ENCODE peak calls at places on chromosomes 13 and 19, in seven cellular contexts. One of them, this sample, is unnamed.

GRCh38 chr19:29837448-29837961 is 25.7 kb downstream of the CCNE1 start:
- DNase-seq in fibroblast of lung: no peak
- DNase-seq in HCT116: no peak
- DNase-seq in nephron progenitor cell: no peak
- DNase-seq in endodermal cell: no peak
- DNase-seq in NB4: no peak
- DNase-seq in SK-N-SH: no peak
- DNase-seq in this sample: no peak

GRCh38 chr13:78602561-78603239 is 652 bp downstream of the POU4F1 start:
- DNase-seq in fibroblast of lung: no peak
- DNase-seq in HCT116: no peak
- DNase-seq in nephron progenitor cell: no peak
- DNase-seq in endodermal cell: peak; percentile 72
- DNase-seq in NB4: peak; percentile 60
- DNase-seq in SK-N-SH: no peak
- DNase-seq in this sample: no peak

GRCh38 chr13:109844396-109844795 is 58.0 kb upstream of the IRS2 start:
- DNase-seq in fibroblast of lung: peak; percentile 67
- DNase-seq in HCT116: no peak
- DNase-seq in nephron progenitor cell: no peak
- DNase-seq in endodermal cell: no peak
- DNase-seq in NB4: no peak
- DNase-seq in SK-N-SH: no peak
- DNase-seq in this sample: peak; percentile 77

GRCh38 chr13:72304121-72304745 is 423.2 kb downstream of the MZT1 start:
- DNase-seq in fibroblast of lung: peak; percentile 95
- DNase-seq in HCT116: no peak
- DNase-seq in nephron progenitor cell: no peak
- DNase-seq in endodermal cell: no peak
- DNase-seq in NB4: no peak
- DNase-seq in SK-N-SH: no peak
- DNase-seq in this sample: no peak

GRCh38 chr19:4970558-4971423 is 1.9 kb downstream of the KDM4B start:
- DNase-seq in fibroblast of lung: no peak
- DNase-seq in HCT116: no peak
- DNase-seq in nephron progenitor cell: no peak
- DNase-seq in endodermal cell: peak; percentile 84
- DNase-seq in NB4: no peak
- DNase-seq in SK-N-SH: peak; percentile 64
- DNase-seq in this sample: peak; percentile 22

GRCh38 chr19:18967358-18968146 is 26.5 kb upstream of the HOMER3 start:
- DNase-seq in fibroblast of lung: peak; percentile 53
- DNase-seq in HCT116: no peak
- DNase-seq in nephron progenitor cell: peak; percentile 12
- DNase-seq in endodermal cell: no peak
- DNase-seq in NB4: peak; percentile 87
- DNase-seq in SK-N-SH: no peak
- DNase-seq in this sample: peak; percentile 79

GRCh38 chr13:100659578-100659977 is 15.0 kb downstream of the TMTC4 start:
- DNase-seq in fibroblast of lung: no peak
- DNase-seq in HCT116: no peak
- DNase-seq in nephron progenitor cell: no peak
- DNase-seq in endodermal cell: no peak
- DNase-seq in NB4: no peak
- DNase-seq in SK-N-SH: no peak
- DNase-seq in this sample: no peak

GRCh38 chr13:114089751-114090400 is 42.5 kb downstream of the RASA3 start:
- DNase-seq in fibroblast of lung: no peak
- DNase-seq in HCT116: no peak
- DNase-seq in nephron progenitor cell: no peak
- DNase-seq in endodermal cell: peak; percentile 24
- DNase-seq in NB4: no peak
- DNase-seq in SK-N-SH: no peak
- DNase-seq in this sample: no peak

GRCh38 chr13:27961227-27962085 is 7.7 kb downstream of the CDX2 start:
- DNase-seq in fibroblast of lung: no peak
- DNase-seq in HCT116: no peak
- DNase-seq in nephron progenitor cell: no peak
- DNase-seq in endodermal cell: peak; percentile 81
- DNase-seq in NB4: no peak
- DNase-seq in SK-N-SH: peak; percentile 17
- DNase-seq in this sample: no peak

GRCh38 chr13:39910041-39910440 is 254.6 kb downstream of the COG6 start:
- DNase-seq in fibroblast of lung: no peak
- DNase-seq in HCT116: no peak
- DNase-seq in nephron progenitor cell: no peak
- DNase-seq in endodermal cell: no peak
- DNase-seq in NB4: no peak
- DNase-seq in SK-N-SH: no peak
- DNase-seq in this sample: no peak

GRCh38 chr13:106795847-106796246 is 227.9 kb upstream of the ARGLU1 start:
- DNase-seq in fibroblast of lung: no peak
- DNase-seq in HCT116: no peak
- DNase-seq in nephron progenitor cell: no peak
- DNase-seq in endodermal cell: peak; percentile 69
- DNase-seq in NB4: no peak
- DNase-seq in SK-N-SH: no peak
- DNase-seq in this sample: no peak

GRCh38 chr13:19950374-19950773 is 8.2 kb upstream of the ZMYM2 start:
- DNase-seq in fibroblast of lung: no peak
- DNase-seq in HCT116: no peak
- DNase-seq in nephron progenitor cell: no peak
- DNase-seq in endodermal cell: no peak
- DNase-seq in NB4: no peak
- DNase-seq in SK-N-SH: no peak
- DNase-seq in this sample: no peak

GRCh38 chr19:54339646-54340358 is 840 bp upstream of the LILRA4 start:
- DNase-seq in fibroblast of lung: no peak
- DNase-seq in HCT116: no peak
- DNase-seq in nephron progenitor cell: no peak
- DNase-seq in endodermal cell: no peak
- DNase-seq in NB4: peak; percentile 82
- DNase-seq in SK-N-SH: no peak
- DNase-seq in this sample: no peak

GRCh38 chr19:10533656-10534386 is 9.9 kb upstream of the ATG4D start:
- DNase-seq in fibroblast of lung: peak; percentile 92
- DNase-seq in HCT116: no peak
- DNase-seq in nephron progenitor cell: no peak
- DNase-seq in endodermal cell: no peak
- DNase-seq in NB4: no peak
- DNase-seq in SK-N-SH: no peak
- DNase-seq in this sample: peak; percentile 91

GRCh38 chr19:3881272-3882040 is 971 bp downstream of the ATCAY start:
- DNase-seq in fibroblast of lung: no peak
- DNase-seq in HCT116: no peak
- DNase-seq in nephron progenitor cell: no peak
- DNase-seq in endodermal cell: peak; percentile 73
- DNase-seq in NB4: peak; percentile 59
- DNase-seq in SK-N-SH: peak; percentile 81
- DNase-seq in this sample: no peak

GRCh38 chr13:28059214-28059613 is 41.2 kb downstream of the FLT3 start:
- DNase-seq in fibroblast of lung: peak; percentile 4
- DNase-seq in HCT116: peak; percentile 43
- DNase-seq in nephron progenitor cell: peak; percentile 20
- DNase-seq in endodermal cell: peak; percentile 88
- DNase-seq in NB4: peak; percentile 81
- DNase-seq in SK-N-SH: peak; percentile 7
- DNase-seq in this sample: peak; percentile 36

GRCh38 chr19:37505958-37506386 is 767 bp upstream of the ZNF793 start:
- DNase-seq in fibroblast of lung: no peak
- DNase-seq in HCT116: no peak
- DNase-seq in nephron progenitor cell: no peak
- DNase-seq in endodermal cell: no peak
- DNase-seq in NB4: no peak
- DNase-seq in SK-N-SH: no peak
- DNase-seq in this sample: no peak

GRCh38 chr13:101511766-101512165 is 59.3 kb downstream of the ITGBL1 start:
- DNase-seq in fibroblast of lung: peak; percentile 56
- DNase-seq in HCT116: no peak
- DNase-seq in nephron progenitor cell: no peak
- DNase-seq in endodermal cell: no peak
- DNase-seq in NB4: no peak
- DNase-seq in SK-N-SH: no peak
- DNase-seq in this sample: no peak

GRCh38 chr13:112614835-112615234 is 26.9 kb upstream of the TUBGCP3 start:
- DNase-seq in fibroblast of lung: no peak
- DNase-seq in HCT116: no peak
- DNase-seq in nephron progenitor cell: no peak
- DNase-seq in endodermal cell: no peak
- DNase-seq in NB4: no peak
- DNase-seq in SK-N-SH: no peak
- DNase-seq in this sample: no peak

GRCh38 chr19:36409841-36410240 is 8.6 kb downstream of the ZFP82 start:
- DNase-seq in fibroblast of lung: peak; percentile 73
- DNase-seq in HCT116: no peak
- DNase-seq in nephron progenitor cell: no peak
- DNase-seq in endodermal cell: no peak
- DNase-seq in NB4: no peak
- DNase-seq in SK-N-SH: no peak
- DNase-seq in this sample: no peak

GRCh38 chr19:9052894-9053293 is 34.0 kb upstream of the OR1M1 start:
- DNase-seq in fibroblast of lung: no peak
- DNase-seq in HCT116: no peak
- DNase-seq in nephron progenitor cell: no peak
- DNase-seq in endodermal cell: no peak
- DNase-seq in NB4: no peak
- DNase-seq in SK-N-SH: no peak
- DNase-seq in this sample: no peak
- TF ChIP-seq CTCF in fibroblast of lung: no peak
- TF ChIP-seq CTCF in HCT116: no peak
- TF ChIP-seq CTCF in nephron progenitor cell: no peak
- TF ChIP-seq CTCF in endodermal cell: no peak
- TF ChIP-seq CTCF in NB4: no peak
- TF ChIP-seq CTCF in SK-N-SH: no peak
- TF ChIP-seq CTCF in this sample: no peak

DNA sequence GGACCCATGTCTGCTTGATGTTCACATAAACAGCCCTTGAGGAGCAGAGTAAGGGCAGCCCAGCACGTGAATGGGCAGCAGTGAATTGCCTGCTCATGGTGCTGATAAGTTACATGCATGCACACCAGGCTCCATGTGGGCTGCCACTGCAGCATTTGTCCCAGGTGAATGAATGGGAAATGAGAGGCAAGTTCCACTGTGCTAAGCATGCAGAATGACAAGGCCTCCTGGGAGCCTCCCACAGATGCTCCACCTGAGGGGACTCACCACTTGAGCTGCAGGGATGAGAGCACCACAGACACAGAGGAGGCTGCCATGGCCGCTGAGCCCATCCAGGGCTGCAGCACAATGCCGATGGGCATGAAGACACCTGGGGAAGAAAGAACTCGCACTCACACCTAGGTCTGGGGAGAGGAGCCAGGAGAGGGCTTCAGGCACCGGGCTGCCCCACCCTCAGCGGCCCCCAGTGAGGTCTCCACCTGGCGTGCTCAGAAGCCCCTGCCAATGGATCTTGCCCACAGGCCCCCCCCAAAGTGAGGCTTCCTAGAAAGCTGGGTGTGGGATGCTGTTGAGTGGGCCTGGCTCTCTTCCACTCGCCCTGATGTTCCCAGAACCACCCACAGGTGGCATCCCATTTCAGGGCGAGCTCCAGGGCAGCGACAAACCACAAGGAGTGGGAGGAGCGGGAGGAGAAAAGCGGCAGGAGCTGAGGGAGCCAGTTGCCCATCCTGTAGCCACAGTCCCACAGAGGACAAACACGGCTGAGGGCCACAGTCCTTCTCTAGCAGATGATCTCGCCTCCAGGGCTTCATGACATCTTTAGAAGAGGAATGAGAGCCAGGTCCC is 73.8 kb downstream of the CCDC70 start:
- DNase-seq in fibroblast of lung: peak; percentile 6
- DNase-seq in HCT116: peak; percentile 19
- DNase-seq in nephron progenitor cell: peak; percentile 26
- DNase-seq in endodermal cell: peak; percentile 88
- DNase-seq in NB4: peak; percentile 44
- DNase-seq in SK-N-SH: peak; percentile 49
- DNase-seq in this sample: peak; percentile 20
- TF ChIP-seq CTCF in fibroblast of lung: no peak
- TF ChIP-seq CTCF in HCT116: peak; percentile 62
- TF ChIP-seq CTCF in nephron progenitor cell: peak; percentile 39
- TF ChIP-seq CTCF in endodermal cell: peak; percentile 79
- TF ChIP-seq CTCF in NB4: peak; percentile 28
- TF ChIP-seq CTCF in SK-N-SH: peak; percentile 34
- TF ChIP-seq CTCF in this sample: peak; percentile 68

DNA sequence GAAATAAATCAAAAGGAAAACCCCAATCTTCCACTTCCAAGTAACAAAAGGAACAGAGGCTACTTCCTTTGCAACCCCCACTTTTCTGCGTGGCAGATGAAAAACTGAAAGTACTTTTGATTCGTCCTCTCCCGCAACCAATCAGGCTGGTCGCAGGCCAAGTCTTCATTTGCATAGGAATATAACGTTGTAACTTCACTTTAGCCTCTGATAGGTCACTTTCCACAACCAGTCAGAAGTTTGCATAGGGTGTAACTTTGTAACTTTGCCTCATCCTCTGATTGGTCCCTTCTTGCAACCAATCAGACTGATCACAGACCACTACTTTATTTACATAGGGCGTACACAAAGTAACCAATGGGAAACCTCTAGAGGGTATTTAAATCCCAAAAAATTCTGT is 37.2 kb downstream of the TGDS start:
- DNase-seq in fibroblast of lung: peak; percentile 16
- DNase-seq in HCT116: no peak
- DNase-seq in nephron progenitor cell: no peak
- DNase-seq in endodermal cell: no peak
- DNase-seq in NB4: peak; percentile 25
- DNase-seq in SK-N-SH: no peak
- DNase-seq in this sample: no peak
- TF ChIP-seq CTCF in fibroblast of lung: no peak
- TF ChIP-seq CTCF in HCT116: no peak
- TF ChIP-seq CTCF in nephron progenitor cell: no peak
- TF ChIP-seq CTCF in endodermal cell: no peak
- TF ChIP-seq CTCF in NB4: no peak
- TF ChIP-seq CTCF in SK-N-SH: no peak
- TF ChIP-seq CTCF in this sample: no peak

DNA sequence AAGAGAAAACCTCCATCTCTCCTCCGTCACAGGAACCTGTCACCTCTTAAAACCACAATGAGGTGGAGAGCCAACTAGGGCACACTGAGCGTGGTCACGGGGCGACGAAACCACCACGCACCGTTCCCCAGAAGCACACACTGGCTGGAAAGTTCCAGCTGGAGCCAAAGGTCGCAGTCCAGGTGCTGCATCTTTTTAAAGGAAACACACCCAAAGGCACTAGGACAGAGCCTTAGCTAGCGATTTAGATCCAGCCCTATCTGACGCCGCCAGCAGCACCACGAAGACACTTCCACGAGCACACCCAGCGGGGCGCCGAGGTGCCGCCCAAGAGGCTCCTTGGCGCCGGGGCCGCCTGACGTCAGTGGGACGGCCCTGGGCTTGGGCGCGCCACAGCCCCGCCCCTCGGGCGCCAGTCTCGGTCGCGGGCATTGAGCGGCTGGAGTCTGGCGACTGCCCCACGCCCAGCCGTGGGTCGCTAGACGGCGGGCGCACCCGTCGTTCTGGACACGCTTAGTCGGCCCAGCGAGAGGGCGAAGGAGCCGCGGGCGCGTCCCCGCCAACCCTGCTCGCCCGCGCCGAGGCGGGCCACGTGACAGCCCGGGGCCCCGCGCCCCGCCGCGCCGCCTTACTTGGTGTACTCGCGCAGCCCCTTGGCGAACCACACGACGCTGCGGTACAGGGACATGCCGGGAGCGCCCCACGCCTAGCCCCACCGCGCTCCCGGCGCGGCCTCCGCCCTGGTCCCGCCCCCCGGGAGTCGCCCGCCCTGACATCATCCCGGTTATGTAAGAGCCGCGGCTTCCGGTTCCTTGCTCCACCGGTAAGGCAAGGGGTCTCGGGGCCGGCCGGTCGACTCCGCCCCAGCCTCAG is at the start of gene DHRS12:
- DNase-seq in fibroblast of lung: peak; percentile 80
- DNase-seq in HCT116: peak; percentile 43
- DNase-seq in nephron progenitor cell: peak; percentile 77
- DNase-seq in endodermal cell: peak; percentile 92
- DNase-seq in NB4: peak; percentile 91
- DNase-seq in SK-N-SH: peak; percentile 94
- DNase-seq in this sample: peak; percentile 55
- TF ChIP-seq CTCF in fibroblast of lung: no peak
- TF ChIP-seq CTCF in HCT116: no peak
- TF ChIP-seq CTCF in nephron progenitor cell: no peak
- TF ChIP-seq CTCF in endodermal cell: no peak
- TF ChIP-seq CTCF in NB4: no peak
- TF ChIP-seq CTCF in SK-N-SH: no peak
- TF ChIP-seq CTCF in this sample: no peak

This sample was measured in bronchial epithelial cell.